ENCODE peak calls at places on chromosome 3, in four cellular contexts. One of them, this sample, is unnamed.
A peak's percentile ranks its signal among the peaks of the same experiment; 100 is the strongest.

GRCh38 chr3:37787027-37787868 is 74.4 kb upstream of the CTDSPL start:
- DNase-seq in CD8-positive, alpha-beta memory T cell: no peak
- DNase-seq in tibial artery: no peak
- DNase-seq in fibroblast of lung: no peak
- DNase-seq in this sample: no peak

GRCh38 chr3:47225310-47225906 is 57.2 kb downstream of the KIF9 start:
- DNase-seq in CD8-positive, alpha-beta memory T cell: no peak
- DNase-seq in fibroblast of lung: peak; percentile 67
- DNase-seq in tibial artery: peak; percentile 32
- DNase-seq in this sample: no peak

GRCh38 chr3:102085431-102086226 is 236.3 kb downstream of the NFKBIZ start:
- DNase-seq in tibial artery: no peak
- DNase-seq in fibroblast of lung: no peak
- DNase-seq in CD8-positive, alpha-beta memory T cell: no peak
- DNase-seq in this sample: no peak

GRCh38 chr3:28840976-28841376 is 439.9 kb upstream of the RBMS3 start:
- DNase-seq in tibial artery: no peak
- DNase-seq in fibroblast of lung: no peak
- DNase-seq in CD8-positive, alpha-beta memory T cell: no peak
- DNase-seq in this sample: no peak

GRCh38 chr3:194560047-194560446 is 73.2 kb downstream of the TMEM44 start:
- DNase-seq in tibial artery: no peak
- DNase-seq in fibroblast of lung: no peak
- DNase-seq in CD8-positive, alpha-beta memory T cell: no peak
- DNase-seq in this sample: no peak

GRCh38 chr3:99875573-99875924 is 57.9 kb downstream of the CMSS1 start:
- DNase-seq in fibroblast of lung: peak; percentile 87
- DNase-seq in tibial artery: no peak
- DNase-seq in CD8-positive, alpha-beta memory T cell: no peak
- DNase-seq in this sample: no peak

GRCh38 chr3:98777801-98778220 is 14.7 kb downstream of the ST3GAL6 start:
- DNase-seq in fibroblast of lung: peak; percentile 74
- DNase-seq in CD8-positive, alpha-beta memory T cell: no peak
- DNase-seq in tibial artery: no peak
- DNase-seq in this sample: no peak

GRCh38 chr3:156582784-156583183 is 27.9 kb upstream of the SSR3 start:
- DNase-seq in fibroblast of lung: no peak
- DNase-seq in tibial artery: no peak
- DNase-seq in CD8-positive, alpha-beta memory T cell: no peak
- DNase-seq in this sample: no peak

GRCh38 chr3:101695779-101696372 is 9.4 kb upstream of the RPL24 start:
- DNase-seq in fibroblast of lung: peak; percentile 69
- DNase-seq in tibial artery: no peak
- DNase-seq in CD8-positive, alpha-beta memory T cell: no peak
- DNase-seq in this sample: no peak

GRCh38 chr3:65398953-65399352 is 639.8 kb downstream of the MAGI1 start:
- DNase-seq in tibial artery: no peak
- DNase-seq in CD8-positive, alpha-beta memory T cell: no peak
- DNase-seq in fibroblast of lung: no peak
- DNase-seq in this sample: no peak

DNA sequence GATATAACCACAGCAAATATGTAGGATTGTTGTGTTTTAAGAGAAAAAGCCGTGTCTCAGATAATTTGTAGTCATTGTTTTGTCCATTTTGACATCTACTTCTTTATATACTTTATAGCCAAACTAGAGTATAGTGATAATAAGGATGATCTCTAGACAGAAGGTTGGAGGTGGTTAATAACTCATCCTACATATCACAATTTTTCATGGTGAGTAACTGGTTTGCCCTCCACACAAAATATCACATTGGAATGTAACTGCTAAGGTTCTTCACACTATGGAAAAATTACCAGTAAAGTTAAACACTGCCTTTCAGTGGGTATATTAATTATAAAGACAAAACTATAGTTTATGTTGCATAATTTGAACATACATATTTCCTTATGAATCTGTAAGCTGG is 380.7 kb downstream of the LPP start:
- DNase-seq in CD8-positive, alpha-beta memory T cell: no peak
- DNase-seq in tibial artery: no peak
- DNase-seq in fibroblast of lung: no peak
- DNase-seq in this sample: no peak
- H3K4me3 ChIP-seq in CD8-positive, alpha-beta memory T cell: no peak overlapping the region
- H3K4me3 ChIP-seq in tibial artery: no peak overlapping the region
- H3K4me3 ChIP-seq in fibroblast of lung: no peak overlapping the region
- H3K4me3 ChIP-seq in this sample: no peak overlapping the region

DNA sequence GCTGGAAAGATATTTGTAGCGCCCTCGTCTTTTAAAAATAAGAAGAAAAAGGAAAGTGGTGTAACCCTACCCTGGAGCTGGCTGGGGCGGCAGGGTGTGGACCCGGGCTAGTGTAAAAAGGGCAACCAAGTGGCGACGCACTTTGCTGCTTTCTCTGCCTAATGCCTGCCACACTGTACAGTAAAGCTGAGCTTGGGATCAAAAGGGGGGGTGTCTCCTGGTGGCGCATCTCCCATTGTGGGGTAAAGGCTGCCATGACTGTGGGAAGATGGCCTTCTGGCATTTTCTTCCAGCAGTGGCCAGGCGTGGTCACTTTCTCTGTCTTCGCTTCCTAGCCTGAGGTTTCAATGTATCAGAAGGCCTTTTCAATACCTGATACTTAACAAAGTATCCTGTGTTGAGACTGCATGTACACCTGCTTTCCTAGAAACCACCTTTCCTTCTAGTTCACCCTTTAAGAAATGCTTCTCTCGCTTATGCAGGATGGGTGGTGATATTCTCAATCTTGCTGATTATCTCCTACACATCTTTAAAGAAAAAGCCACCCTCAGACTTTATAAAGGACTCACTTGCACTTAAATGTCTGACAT is 901 bp downstream of the ARL6IP5 start:
- DNase-seq in fibroblast of lung: peak; percentile 54
- DNase-seq in tibial artery: peak; percentile 71
- DNase-seq in CD8-positive, alpha-beta memory T cell: no peak
- DNase-seq in this sample: peak; percentile 64
- H3K4me3 ChIP-seq in fibroblast of lung: peak overlapping the region; percentile 82
- H3K4me3 ChIP-seq in tibial artery: peak overlapping the region; percentile 95
- H3K4me3 ChIP-seq in CD8-positive, alpha-beta memory T cell: peak overlapping the region; percentile 67
- H3K4me3 ChIP-seq in this sample: peak overlapping the region; percentile 90

GRCh38 chr3:43094851-43095250 is 11.0 kb downstream of the POMGNT2 start:
- DNase-seq in fibroblast of lung: no peak
- DNase-seq in tibial artery: no peak
- DNase-seq in CD8-positive, alpha-beta memory T cell: no peak
- DNase-seq in this sample: no peak

GRCh38 chr3:43094381-43094780 is 11.5 kb downstream of the POMGNT2 start:
- DNase-seq in fibroblast of lung: no peak
- DNase-seq in CD8-positive, alpha-beta memory T cell: no peak
- DNase-seq in tibial artery: no peak
- DNase-seq in this sample: no peak

GRCh38 chr3:43095370-43095769 is 10.5 kb downstream of the POMGNT2 start:
- DNase-seq in tibial artery: no peak
- DNase-seq in fibroblast of lung: no peak
- DNase-seq in CD8-positive, alpha-beta memory T cell: no peak
- DNase-seq in this sample: no peak

GRCh38 chr3:43093006-43093405 is 12.9 kb downstream of the POMGNT2 start:
- DNase-seq in fibroblast of lung: no peak
- DNase-seq in tibial artery: no peak
- DNase-seq in CD8-positive, alpha-beta memory T cell: no peak
- DNase-seq in this sample: no peak

DNA sequence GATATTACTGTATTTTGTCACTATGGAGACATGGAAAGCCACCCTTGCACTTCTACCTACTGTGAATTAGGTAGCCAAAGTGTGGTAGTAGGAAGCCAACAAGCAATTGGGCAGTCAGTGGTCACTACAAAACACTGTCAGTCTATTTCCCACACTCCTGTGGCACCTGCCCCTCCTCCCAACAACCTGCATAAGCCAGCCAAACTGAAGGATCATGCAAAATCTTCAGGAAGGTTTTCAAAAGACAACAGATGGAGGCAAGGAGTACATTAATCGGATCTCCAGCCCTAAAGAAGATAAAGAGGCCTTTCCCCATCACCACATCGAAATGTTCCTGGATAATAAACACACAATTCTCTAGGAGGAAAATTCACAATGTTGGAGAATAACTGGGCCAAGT is 11.9 kb downstream of the POMGNT2 start:
- DNase-seq in CD8-positive, alpha-beta memory T cell: no peak
- DNase-seq in fibroblast of lung: no peak
- DNase-seq in tibial artery: no peak
- DNase-seq in this sample: no peak
- H3K4me3 ChIP-seq in CD8-positive, alpha-beta memory T cell: no peak overlapping the region
- H3K4me3 ChIP-seq in fibroblast of lung: no peak overlapping the region
- H3K4me3 ChIP-seq in tibial artery: no peak overlapping the region
- H3K4me3 ChIP-seq in this sample: no peak overlapping the region

GRCh38 chr3:107540857-107541256 is 18.1 kb downstream of the BBX start:
- DNase-seq in CD8-positive, alpha-beta memory T cell: no peak
- DNase-seq in fibroblast of lung: no peak
- DNase-seq in tibial artery: no peak
- DNase-seq in this sample: no peak
- H3K4me3 ChIP-seq in CD8-positive, alpha-beta memory T cell: no peak overlapping the region
- H3K4me3 ChIP-seq in fibroblast of lung: no peak overlapping the region
- H3K4me3 ChIP-seq in tibial artery: no peak overlapping the region
- H3K4me3 ChIP-seq in this sample: no peak overlapping the region

This sample was measured in psoas muscle.